ENCODE peak calls at places on chromosomes 7 and 10, in six cellular contexts. C is HCT116, S is A549, L is K562, I is H1, H is GM12878. N is an unnamed sample.

GRCh38 chr7:32516551-32517082 is 21.3 kb downstream of the AVL9 start:
- DNase-seq in C (no peak), S (no peak), L (no peak), I (no peak), H (no peak), N (no peak)

GRCh38 chr7:26675143-26675887 is 189.1 kb downstream of the SKAP2 start:
- DNase-seq in C (no peak), S (no peak), L (no peak), I (no peak), H (no peak), N (peak)

GRCh38 chr10:110076559-110077318 is 69.0 kb downstream of the ADD3 start:
- DNase-seq in C (peak), S (no peak), L (no peak), I (no peak), H (peak), N (peak)

GRCh38 chr10:83229991-83230390 is 909.3 kb upstream of the GHITM start:
- DNase-seq in C (no peak), S (no peak), L (no peak), I (no peak), H (no peak), N (no peak)

GRCh38 chr10:90920986-90921643 is at the start of gene ANKRD1:
- DNase-seq in C (peak), S (peak), L (no peak), I (peak), H (no peak), N (peak)

GRCh38 chr7:112134039-112134438 is 72.2 kb downstream of the DOCK4 start:
- DNase-seq in C (no peak), S (no peak), L (no peak), I (no peak), H (no peak), N (no peak)

GRCh38 chr10:36425140-36425797 is 700.1 kb upstream of the ANKRD30A start:
- DNase-seq in C (no peak), S (no peak), L (no peak), I (no peak), H (no peak), N (no peak)

GRCh38 chr10:71396714-71397339 is at the start of gene CDH23:
- DNase-seq in C (no peak), S (peak), L (peak), I (no peak), H (no peak), N (no peak)

GRCh38 chr7:2521952-2522591 is 2.5 kb downstream of the LFNG start:
- DNase-seq in C (no peak), S (no peak), L (no peak), I (no peak), H (no peak), N (no peak)

GRCh38 chr7:32905175-32905662 is 13.7 kb upstream of the KBTBD2 start:
- DNase-seq in C (peak), S (no peak), L (peak), I (no peak), H (no peak), N (peak)

GRCh38 chr7:2230882-2231281 is 1.9 kb downstream of the MAD1L1 start:
- DNase-seq in C (no peak), S (no peak), L (no peak), I (no peak), H (no peak), N (no peak)

GRCh38 chr10:121362026-121362425 is 236.2 kb downstream of the FGFR2 start:
- DNase-seq in C (no peak), S (no peak), L (no peak), I (no peak), H (no peak), N (no peak)

GRCh38 chr10:59865101-59865500 is 41.3 kb downstream of the CCDC6 start:
- DNase-seq in C (peak), S (peak), L (peak), I (peak), H (no peak), N (peak)

GRCh38 chr7:29326872-29327271 is 132.3 kb downstream of the CHN2 start:
- DNase-seq in C (no peak), S (no peak), L (no peak), I (no peak), H (no peak), N (no peak)

GRCh38 chr7:155455132-155455693 is 2.7 kb upstream of the EN2 start:
- DNase-seq in C (no peak), S (no peak), L (no peak), I (no peak), H (no peak), N (no peak)

GRCh38 chr7:28955723-28956607 is 2.2 kb downstream of the TRIL start:
- DNase-seq in C (no peak), S (peak), L (no peak), I (no peak), H (no peak), N (peak)

GRCh38 chr10:11018426-11018818 is 750 bp downstream of the CELF2 start:
- DNase-seq in C (no peak), S (no peak), L (peak), I (no peak), H (no peak), N (no peak)

GRCh38 chr10:131078131-131078881 is 233.2 kb downstream of the TCERG1L start:
- DNase-seq in C (no peak), S (no peak), L (no peak), I (no peak), H (no peak), N (no peak)

GRCh38 chr7:106176414-106177294 is 64.5 kb upstream of the SYPL1 start:
- DNase-seq in C (peak), S (peak), L (peak), I (peak), H (no peak), N (peak)

GRCh38 chr7:37248396-37248836 is 200.2 kb downstream of the ELMO1 start:
- DNase-seq in C (no peak), S (no peak), L (no peak), I (peak), H (no peak), N (no peak)

GRCh38 chr7:138077809-138078208 is 1.6 kb downstream of the AKR1D1 start:
- DNase-seq in C (no peak), S (no peak), L (no peak), I (no peak), H (no peak), N (no peak)

GRCh38 chr10:31770307-31770902 is 158.2 kb downstream of the ARHGAP12 start:
- DNase-seq in C (no peak), S (peak), L (peak), I (no peak), H (no peak), N (no peak)

GRCh38 chr7:152909683-152910544 is 150.4 kb downstream of the ACTR3B start:
- DNase-seq in C (no peak), S (no peak), L (no peak), I (no peak), H (no peak), N (no peak)

GRCh38 chr10:15869935-15870334 is 9.6 kb upstream of the MINDY3 start:
- DNase-seq in C (no peak), S (no peak), L (no peak), I (no peak), H (no peak), N (no peak)

GRCh38 chr7:137873524-137873923 is 26.8 kb upstream of the DGKI start:
- DNase-seq in C (no peak), S (no peak), L (no peak), I (no peak), H (no peak), N (peak)

GRCh38 chr7:6623589-6624245 is 8.3 kb downstream of the ZNF853 start:
- DNase-seq in C (no peak), S (no peak), L (no peak), I (no peak), H (no peak), N (no peak)

GRCh38 chr7:36547361-36547760 is 157.7 kb downstream of the ANLN start:
- DNase-seq in C (no peak), S (no peak), L (no peak), I (no peak), H (no peak), N (no peak)

GRCh38 chr10:84837877-84838276 is 509.5 kb downstream of the CCSER2 start:
- DNase-seq in C (no peak), S (no peak), L (no peak), I (no peak), H (no peak), N (no peak)

GRCh38 chr7:134056816-134057215 is 70.3 kb upstream of the LRGUK start:
- DNase-seq in C (no peak), S (no peak), L (peak), I (no peak), H (no peak), N (no peak)

GRCh38 chr10:73646598-73647041 is 5.3 kb upstream of the MYOZ1 start:
- DNase-seq in C (no peak), S (no peak), L (no peak), I (no peak), H (no peak), N (no peak)

GRCh38 chr10:100183482-100183881 is 2.3 kb downstream of the ERLIN1 start:
- DNase-seq in C (no peak), S (no peak), L (no peak), I (no peak), H (no peak), N (peak)

GRCh38 chr7:149713061-149713730 is 60.2 kb downstream of the ZNF467 start:
- DNase-seq in C (no peak), S (no peak), L (no peak), I (no peak), H (no peak), N (no peak)

GRCh38 chr7:80018941-80019808 is 115.5 kb upstream of the GNAI1 start:
- DNase-seq in C (peak), S (peak), L (peak), I (peak), H (no peak), N (peak)

GRCh38 chr7:107208046-107208458 is 39.2 kb downstream of the HBP1 start:
- DNase-seq in C (no peak), S (no peak), L (no peak), I (no peak), H (no peak), N (peak)

GRCh38 chr10:71230656-71231025 is 18.3 kb downstream of the UNC5B start:
- DNase-seq in C (no peak), S (no peak), L (no peak), I (no peak), H (no peak), N (no peak)

GRCh38 chr7:149822353-149822943 is 15.7 kb upstream of the ZNF862 start:
- DNase-seq in C (no peak), S (no peak), L (peak), I (no peak), H (no peak), N (no peak)

GRCh38 chr7:70787275-70787674 is 344.7 kb upstream of the GALNT17 start:
- DNase-seq in C (no peak), S (no peak), L (no peak), I (no peak), H (no peak), N (no peak)

DNA sequence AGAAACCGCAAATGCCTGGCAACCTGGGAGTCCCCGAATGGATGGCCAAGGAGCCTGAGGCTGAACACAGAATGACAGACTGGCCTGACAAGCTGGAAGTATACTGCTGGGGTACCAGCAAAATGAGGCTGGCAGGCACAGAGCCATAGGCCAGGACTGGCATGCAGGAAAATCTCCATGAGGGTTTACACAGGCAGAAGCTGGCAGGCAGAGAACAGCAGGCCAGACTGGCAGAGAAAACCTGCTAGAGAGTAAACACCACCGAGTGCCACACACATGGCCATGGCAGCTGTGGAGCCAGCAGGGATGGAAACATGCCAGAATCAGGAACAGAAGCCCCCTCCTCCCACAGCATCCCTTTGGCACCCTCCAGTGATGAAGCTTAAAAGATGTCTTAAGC is 63.4 kb downstream of the CRPPA start:
- DNase-seq in C (no peak), S (no peak), L (no peak), I (no peak), H (no peak), N (no peak)
- TF ChIP-seq CEBPB in C (no peak), S (no peak), L (no peak), I (no peak), H (no peak), N (no peak)

GRCh38 chr10:86871563-86872183 is 85.7 kb downstream of the MMRN2 start:
- DNase-seq in C (no peak), S (no peak), L (no peak), I (no peak), H (no peak), N (peak)
- TF ChIP-seq CEBPB in C (no peak), S (no peak), L (no peak), I (no peak), H (no peak), N (no peak)

DNA sequence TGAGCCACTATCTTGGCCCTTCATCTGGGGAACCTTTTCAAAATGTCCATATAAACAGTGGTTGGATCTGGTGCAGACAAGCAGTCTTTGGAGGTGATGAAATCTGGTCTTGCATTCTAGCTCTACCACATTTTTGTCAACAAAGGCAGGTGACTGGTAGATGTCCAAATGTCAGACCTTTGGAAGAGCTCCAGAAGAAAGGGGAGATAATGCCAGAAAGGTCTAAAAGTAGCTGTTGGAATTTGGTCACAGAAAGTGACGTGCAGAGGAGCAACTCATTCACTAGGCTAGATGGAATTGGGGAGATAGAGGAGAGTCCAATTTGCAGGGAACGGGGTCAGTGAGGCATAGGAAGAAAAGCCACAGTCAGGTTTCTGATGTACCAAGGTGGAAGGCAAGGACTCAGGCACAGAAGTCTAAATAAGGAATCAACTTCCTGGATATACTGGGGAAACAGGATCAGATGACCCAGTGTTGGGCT is 36.4 kb upstream of the WAC start:
- DNase-seq in C (no peak), S (no peak), L (no peak), I (no peak), H (no peak), N (no peak)
- TF ChIP-seq CEBPB in C (no peak), S (no peak), L (peak), I (no peak), H (no peak), N (no peak)

GRCh38 chr10:114957673-114958072 is 19.7 kb downstream of the TRUB1 start:
- DNase-seq in C (no peak), S (no peak), L (no peak), I (no peak), H (no peak), N (peak)

GRCh38 chr10:114953047-114953446 is 15.1 kb downstream of the TRUB1 start:
- DNase-seq in C (no peak), S (no peak), L (no peak), I (no peak), H (no peak), N (peak)

GRCh38 chr10:114955984-114956383 is 18.0 kb downstream of the TRUB1 start:
- DNase-seq in C (no peak), S (no peak), L (no peak), I (no peak), H (no peak), N (no peak)

GRCh38 chr10:114957122-114957521 is 19.1 kb downstream of the TRUB1 start:
- DNase-seq in C (no peak), S (no peak), L (no peak), I (no peak), H (no peak), N (no peak)

DNA sequence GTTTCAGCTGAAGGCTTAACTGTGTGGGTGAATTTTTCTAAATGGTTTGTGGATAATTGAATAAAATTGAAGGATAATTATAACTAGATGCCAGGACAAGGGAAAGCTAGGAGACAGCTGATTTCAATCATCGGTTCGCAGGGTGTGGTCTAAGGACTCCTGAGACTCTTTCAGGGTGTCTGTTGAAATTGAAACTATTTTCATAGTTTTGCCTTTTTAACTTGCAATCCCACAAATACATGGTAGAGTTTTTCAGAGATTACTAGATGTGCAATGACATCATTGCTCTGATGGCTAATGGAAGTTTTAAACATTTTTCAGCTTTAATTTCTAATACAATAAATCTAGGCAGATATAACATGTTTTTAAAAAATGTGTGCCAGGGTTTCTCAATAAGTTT is 18.5 kb downstream of the TRUB1 start:
- DNase-seq in C (no peak), S (no peak), L (no peak), I (no peak), H (no peak), N (no peak)
- TF ChIP-seq CEBPB in C (no peak), S (no peak), L (no peak), I (no peak), H (no peak), N (no peak)

GRCh38 chr7:41148521-41148951 is 554.4 kb downstream of the INHBA start:
- DNase-seq in C (peak), S (no peak), L (no peak), I (no peak), H (no peak), N (peak)
- TF ChIP-seq CEBPB in C (no peak), S (no peak), L (no peak), I (no peak), H (no peak), N (peak)

N was measured in IMR-90.